ENCODE peak calls at places on chromosomes 11 and 22, in six cellular contexts. Z is neural progenitor cell, E is H1, V is astrocyte, A is HepG2, G is MM.1S. R is an unnamed sample.

GRCh38 chr11:78163828-78164227 is 24.4 kb upstream of the ALG8 start:
- DNase-seq in Z (no peak), E (no peak), V (no peak), A (no peak), G (no peak), R (no peak)

GRCh38 chr22:20305894-20306645 is 13.8 kb downstream of the DGCR6L start:
- DNase-seq in Z (no peak), E (no peak), V (no peak), A (no peak), G (no peak), R (peak; percentile 41)

GRCh38 chr11:24078056-24078455 is 418.8 kb upstream of the LUZP2 start:
- DNase-seq in Z (no peak), E (no peak), V (no peak), A (no peak), G (no peak), R (no peak)

GRCh38 chr11:444397-445144 is 2.8 kb upstream of the ANO9 start:
- DNase-seq in Z (no peak), E (no peak), V (peak; percentile 18), A (no peak), G (no peak), R (no peak)

GRCh38 chr11:121563900-121564822 is 111.4 kb upstream of the SORL1-AS1 start:
- DNase-seq in Z (no peak), E (no peak), V (peak; percentile 14), A (peak; percentile 50), G (no peak), R (no peak)

GRCh38 chr11:75164318-75164827 is 13.5 kb downstream of the SLCO2B1 start:
- DNase-seq in Z (no peak), E (no peak), V (no peak), A (peak; percentile 47), G (no peak), R (no peak)

GRCh38 chr11:1099519-1100355 is 25.1 kb downstream of the MUC2 start:
- DNase-seq in Z (no peak), E (no peak), V (no peak), A (no peak), G (no peak), R (no peak)

GRCh38 chr11:62892077-62892922 is 11.6 kb downstream of the SLC3A2 start:
- DNase-seq in Z (no peak), E (no peak), V (no peak), A (no peak), G (no peak), R (no peak)

GRCh38 chr11:44899959-44900358 is 50.7 kb downstream of the TP53I11 start:
- DNase-seq in Z (peak; percentile 34), E (peak; percentile 73), V (peak; percentile 72), A (peak; percentile 5), G (peak; percentile 42), R (peak; percentile 43)

GRCh38 chr22:30001459-30001858 is 78.8 kb upstream of the HORMAD2 start:
- DNase-seq in Z (no peak), E (no peak), V (no peak), A (no peak), G (no peak), R (no peak)

GRCh38 chr22:31749636-31750364 is at the start of gene PRR14L:
- DNase-seq in Z (peak; percentile 98), E (peak; percentile 100), V (peak; percentile 81), A (peak; percentile 91), G (peak; percentile 97), R (peak; percentile 97)

GRCh38 chr11:75576445-75577049 is 14.5 kb downstream of the SERPINH1 start:
- DNase-seq in Z (no peak), E (no peak), V (peak; percentile 68), A (no peak), G (no peak), R (no peak)

GRCh38 chr11:12409621-12410005 is 32.2 kb downstream of the PARVA start:
- DNase-seq in Z (no peak), E (no peak), V (no peak), A (no peak), G (no peak), R (no peak)

GRCh38 chr11:12410006-12410728 is 32.8 kb downstream of the PARVA start:
- DNase-seq in Z (peak; percentile 44), E (peak; percentile 58), V (peak; percentile 62), A (no peak), G (no peak), R (no peak)

GRCh38 chr11:12413141-12414055 is 36.0 kb downstream of the PARVA start:
- DNase-seq in Z (no peak), E (no peak), V (peak; percentile 54), A (no peak), G (no peak), R (no peak)

GRCh38 chr11:12411395-12411794 is 34.0 kb downstream of the PARVA start:
- DNase-seq in Z (no peak), E (no peak), V (no peak), A (no peak), G (no peak), R (no peak)

DNA sequence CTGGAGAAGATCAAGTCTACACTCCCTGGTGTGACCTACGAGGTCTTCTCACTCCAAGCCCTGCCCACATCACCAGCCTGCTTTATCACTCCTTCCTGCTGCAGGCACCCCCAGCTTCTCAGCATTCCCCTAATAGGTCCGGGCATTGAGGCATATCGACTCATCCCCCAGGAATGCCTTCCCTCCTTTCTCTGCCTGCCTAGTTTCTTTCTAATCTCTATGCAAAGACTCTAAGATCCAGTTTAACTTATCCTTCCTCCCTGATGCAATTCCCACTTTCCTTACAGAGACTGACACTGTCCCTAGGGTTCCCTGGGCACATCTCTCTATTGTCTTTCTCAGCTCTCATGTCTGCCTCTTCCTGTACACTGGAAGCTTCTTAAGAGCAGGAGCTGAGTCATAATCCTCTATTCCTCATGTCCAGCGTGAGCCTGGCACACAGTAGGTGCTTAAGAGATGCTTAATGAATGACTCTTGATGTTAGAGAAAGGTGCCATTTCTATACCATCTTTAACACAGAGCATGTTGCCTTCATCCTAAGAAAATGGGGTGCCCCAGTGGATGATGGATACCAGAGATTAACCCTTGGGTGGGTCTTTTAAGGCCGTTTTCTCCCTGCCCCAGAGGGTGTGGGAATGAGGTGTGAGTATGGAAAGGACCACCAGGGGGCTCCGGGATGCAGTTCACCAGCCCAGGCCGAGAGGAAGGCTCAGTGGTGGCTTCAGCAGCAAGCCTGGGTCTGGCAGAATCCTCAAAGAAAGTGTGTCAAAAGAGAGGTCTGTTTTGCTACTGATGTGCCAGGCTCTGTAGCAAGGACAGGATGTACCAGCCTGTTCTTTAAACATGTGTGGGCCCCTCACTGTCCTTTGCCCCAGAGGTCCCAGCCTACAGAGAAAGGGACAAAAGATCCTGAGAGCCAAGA is 34.7 kb downstream of the PARVA start:
- DNase-seq in Z (peak; percentile 82), E (peak; percentile 93), V (peak; percentile 95), A (peak; percentile 31), G (peak; percentile 44), R (peak; percentile 64)
- TF ChIP-seq CTCF in Z (peak; percentile 92), E (peak; percentile 85), V (peak; percentile 73), A (peak; percentile 82), G (peak; percentile 70), R (peak; percentile 80)

DNA sequence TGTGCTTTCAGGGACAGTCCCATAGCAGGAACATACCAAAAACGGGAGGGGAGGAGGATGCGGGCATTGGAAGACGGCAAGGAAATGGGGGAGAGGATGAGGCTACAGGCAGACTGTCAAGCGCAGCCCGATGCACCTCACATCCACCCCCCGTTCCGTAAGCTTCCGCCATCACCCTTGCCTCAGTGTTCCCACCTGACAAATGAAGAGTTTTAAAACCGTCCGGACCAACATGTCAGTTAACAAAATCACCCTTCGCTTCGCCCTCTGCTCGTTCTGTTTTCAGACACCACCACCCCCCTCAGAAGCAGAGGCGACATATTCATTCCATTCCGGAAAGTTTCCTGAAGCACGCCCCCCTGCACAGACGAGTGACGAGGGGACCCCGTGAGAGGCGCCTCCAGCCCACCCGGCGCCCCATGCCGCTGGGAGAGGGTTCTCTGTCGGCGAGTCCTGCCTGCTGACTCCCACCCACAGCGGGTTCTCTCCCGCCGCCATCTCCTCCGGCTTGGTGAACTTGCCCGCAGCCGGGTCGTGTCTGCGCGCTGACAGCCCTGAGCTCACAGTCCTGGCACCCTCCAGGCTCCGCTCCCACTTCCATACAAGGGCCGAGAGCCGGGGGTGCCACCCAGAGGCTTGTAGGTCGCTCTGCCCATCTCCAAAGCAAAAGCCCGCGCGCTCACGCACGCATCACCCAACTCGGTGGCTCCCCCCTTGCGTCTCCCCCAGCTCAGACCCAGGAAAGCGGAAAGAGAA is 1.5 kb downstream of the IGSF9B start:
- DNase-seq in Z (peak; percentile 47), E (no peak), V (no peak), A (no peak), G (no peak), R (no peak)
- TF ChIP-seq EZH2 in Z (peak; percentile 63), E (peak; percentile 44), V (peak; percentile 42), A (no peak), G (no peak), R (no peak)

DNA sequence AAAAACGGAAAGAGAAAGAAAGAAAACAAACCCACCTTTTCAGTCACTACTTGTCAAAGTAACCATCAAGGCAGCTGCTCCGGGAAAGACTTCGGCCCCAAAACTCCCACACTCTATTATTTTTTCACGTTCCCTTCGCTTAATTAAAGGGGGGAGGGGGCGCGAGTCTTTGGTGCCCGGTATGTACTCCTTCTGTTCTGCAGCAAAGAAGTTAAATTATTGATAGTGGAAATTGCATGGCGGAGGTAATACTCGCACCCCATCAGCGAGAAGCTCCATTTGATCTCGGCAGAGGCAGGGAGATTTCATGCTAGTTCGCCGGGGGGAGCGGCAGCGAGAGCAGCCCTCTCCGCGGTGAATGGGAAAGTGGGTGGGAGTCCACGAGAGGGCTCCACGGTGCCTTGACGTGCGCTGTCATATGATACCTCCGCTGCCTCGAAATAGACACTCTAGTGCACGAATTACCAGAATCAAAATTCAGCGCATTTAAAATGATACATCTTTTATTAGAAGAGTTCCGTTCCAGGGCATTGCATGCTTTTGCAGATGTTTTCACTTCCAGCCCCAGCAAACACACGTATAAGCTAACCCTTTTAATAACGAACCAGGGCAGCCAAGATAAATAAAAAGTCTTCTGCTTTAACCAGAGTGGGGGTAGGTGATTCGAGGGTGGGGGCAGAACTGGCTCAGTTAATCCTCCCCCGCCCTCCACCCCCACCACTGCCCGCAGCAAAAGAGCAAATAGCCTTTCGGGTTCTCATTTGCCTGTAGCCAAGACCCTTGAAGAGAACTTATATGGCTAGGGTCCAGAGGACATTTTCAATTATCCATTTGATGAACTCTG is 1.2 kb upstream of the BDNF start:
- DNase-seq in Z (peak; percentile 55), E (no peak), V (peak; percentile 74), A (no peak), G (peak; percentile 41), R (no peak)
- TF ChIP-seq CTCF in Z (peak; percentile 32), E (peak; percentile 4), V (peak; percentile 33), A (peak; percentile 37), G (peak; percentile 30), R (no peak)

GRCh38 chr11:64744544-64745218 is 739 bp upstream of the RASGRP2 start:
- DNase-seq in Z (peak; percentile 64), E (peak; percentile 59), V (no peak), A (no peak), G (no peak), R (no peak)
- TF ChIP-seq EZH2 in Z (no peak), E (no peak), V (peak; percentile 9), A (no peak), G (no peak), R (no peak)